ENCODE peak calls at places on chromosome 15, in five cellular contexts. N is T-cell; D is activated CD4-positive, alpha-beta T cell treated with anti-CD3 and anti-CD28 coated beads, Interleukin-2, amount 50 U/mL, for 24 hours; J is NCI-H345; B is stimulated activated naive CD4-positive, alpha-beta T cell. R is an unnamed sample.

GRCh38 chr15:100733088-100733487 is 130.7 kb downstream of the ASB7 start:
- DNase-seq in N (no peak), J (no peak), D (no peak), B (no peak), R (no peak)

GRCh38 chr15:31276596-31277298 is 49.9 kb upstream of the KLF13 start:
- DNase-seq in D (no peak), N (no peak), J (peak), B (no peak), R (no peak)

GRCh38 chr15:98000249-98001203 is 40.0 kb downstream of the ARRDC4 start:
- DNase-seq in J (no peak), B (no peak), D (no peak), N (no peak), R (no peak)

GRCh38 chr15:77527164-77527778 is 105.4 kb downstream of the LINGO1 start:
- DNase-seq in B (no peak), N (no peak), J (no peak), D (no peak), R (no peak)

GRCh38 chr15:77625376-77625775 is 7.3 kb downstream of the LINGO1 start:
- DNase-seq in N (no peak), J (no peak), B (no peak), D (no peak), R (no peak)

GRCh38 chr15:100667405-100668320 is 65.3 kb downstream of the ASB7 start:
- DNase-seq in D (no peak), B (no peak), J (no peak), N (no peak), R (no peak)

GRCh38 chr15:63870403-63871209 is 36.9 kb upstream of the HERC1 start:
- DNase-seq in J (no peak), N (no peak), D (no peak), B (no peak), R (no peak)

GRCh38 chr15:69531302-69532027 is 78.8 kb downstream of the RPLP1 start:
- DNase-seq in J (no peak), D (no peak), N (no peak), B (no peak), R (no peak)

GRCh38 chr15:51780636-51781035 is 29.2 kb downstream of the TMOD2 start:
- DNase-seq in D (no peak), B (no peak), J (no peak), N (no peak), R (no peak)

GRCh38 chr15:80182611-80183210 is 29.9 kb downstream of the FAH start:
- DNase-seq in J (no peak), D (no peak), N (no peak), B (no peak), R (no peak)

GRCh38 chr15:81256916-81257315 is 60.2 kb downstream of the IL16 start:
- DNase-seq in J (no peak), D (no peak), N (no peak), B (no peak), R (no peak)

GRCh38 chr15:95041297-95041696 is 809.9 kb downstream of the MCTP2 start:
- DNase-seq in B (no peak), J (no peak), N (no peak), D (no peak), R (no peak)

GRCh38 chr15:71800190-71800589 is 10.2 kb upstream of the NR2E3 start:
- DNase-seq in J (no peak), N (no peak), D (no peak), B (no peak), R (no peak)

GRCh38 chr15:86231864-86232801 is 152.5 kb downstream of the AGBL1 start:
- DNase-seq in N (peak), D (no peak), J (peak), B (no peak), R (peak)

GRCh38 chr15:65980824-65981456 is 111.6 kb downstream of the RAB11A start:
- DNase-seq in N (no peak), J (no peak), B (no peak), D (no peak), R (no peak)